ENCODE peak calls at places on chromosomes 3 and 15, in ten cellular contexts. X, P, T, K, B, F, G, N, I and Z are unnamed samples. For H3K9me3, the result is how much of the 10 kb centered on the place peaks cover.

GRCh38 chr15:63461230-63461629 is 43.2 kb upstream of the USP3 start:
- DNase-seq in X (no peak), P (no peak), T (no peak), K (no peak), B (no peak), F (no peak), G (no peak), N (no peak), I (no peak), Z (no peak)

GRCh38 chr15:44311136-44311535 is 22.6 kb downstream of the GOLM2 start:
- DNase-seq in X (no peak), P (no peak), T (no peak), K (no peak), B (no peak), F (no peak), G (no peak), N (no peak), I (no peak), Z (no peak)

GRCh38 chr3:36823806-36824205 is 59.5 kb upstream of the DCLK3 start:
- DNase-seq in X (no peak), P (no peak), T (no peak), K (no peak), B (no peak), F (no peak), G (no peak), N (no peak), I (no peak), Z (no peak)

GRCh38 chr3:16912400-16913263 is 27.9 kb downstream of the PLCL2 start:
- DNase-seq in X (no peak), P (no peak), T (no peak), K (no peak), B (no peak), F (no peak), G (no peak), N (no peak), I (no peak), Z (no peak)

GRCh38 chr3:102570551-102570950 is 135.7 kb downstream of the ZPLD1 start:
- DNase-seq in X (no peak), P (no peak), T (no peak), K (no peak), B (no peak), F (no peak), G (no peak), N (no peak), I (no peak), Z (no peak)

GRCh38 chr15:29774900-29775299 is 47.4 kb downstream of the TJP1 start:
- DNase-seq in X (no peak), P (peak), T (no peak), K (peak), B (peak), F (peak), G (peak), N (no peak), I (no peak), Z (no peak)

GRCh38 chr3:46987485-46988401 is 8.3 kb downstream of the NBEAL2 start:
- DNase-seq in X (no peak), P (no peak), T (no peak), K (no peak), B (no peak), F (no peak), G (no peak), N (peak), I (peak), Z (no peak)

GRCh38 chr3:64533565-64534317 is 154.1 kb downstream of the ADAMTS9 start:
- DNase-seq in X (peak), P (peak), T (peak), K (peak), B (peak), F (peak), G (peak), N (peak), I (peak), Z (peak)

GRCh38 chr15:99475754-99476412 is 89.9 kb upstream of the MEF2A start:
- DNase-seq in X (no peak), P (no peak), T (no peak), K (no peak), B (no peak), F (no peak), G (no peak), N (no peak), I (no peak), Z (no peak)

GRCh38 chr3:167840247-167840646 is 104.7 kb downstream of the SERPINI1 start:
- DNase-seq in X (no peak), P (no peak), T (no peak), K (no peak), B (no peak), F (no peak), G (no peak), N (no peak), I (no peak), Z (no peak)

GRCh38 chr3:38121451-38121831 is 15.5 kb downstream of the ACAA1 start:
- DNase-seq in X (no peak), P (no peak), T (no peak), K (no peak), B (no peak), F (no peak), G (no peak), N (no peak), I (no peak), Z (no peak)

GRCh38 chr3:16338999-16339398 is 74.0 kb downstream of the OXNAD1 start:
- DNase-seq in X (no peak), P (peak), T (no peak), K (peak), B (peak), F (no peak), G (peak), N (no peak), I (no peak), Z (no peak)

GRCh38 chr3:135325726-135326245 is 530.7 kb downstream of the EPHB1 start:
- DNase-seq in X (no peak), P (no peak), T (no peak), K (no peak), B (no peak), F (no peak), G (no peak), N (no peak), I (no peak), Z (no peak)

GRCh38 chr3:160804762-160805161 is 48.7 kb downstream of the PPM1L start:
- DNase-seq in X (no peak), P (no peak), T (no peak), K (peak), B (no peak), F (no peak), G (no peak), N (no peak), I (peak), Z (no peak)

GRCh38 chr3:132445812-132446211 is 28.5 kb downstream of the DNAJC13 start:
- DNase-seq in X (no peak), P (no peak), T (no peak), K (peak), B (peak), F (no peak), G (peak), N (no peak), I (no peak), Z (peak)

GRCh38 chr3:119352235-119352634 is 58.1 kb downstream of the ARHGAP31 start:
- DNase-seq in X (no peak), P (no peak), T (no peak), K (no peak), B (peak), F (no peak), G (no peak), N (peak), I (no peak), Z (no peak)

GRCh38 chr15:57203906-57204305 is 172.4 kb upstream of the CGNL1 start:
- DNase-seq in X (no peak), P (no peak), T (no peak), K (no peak), B (no peak), F (no peak), G (no peak), N (no peak), I (no peak), Z (no peak)

GRCh38 chr3:133572158-133573053 is 1.1 kb upstream of the CDV3 start:
- DNase-seq in X (no peak), P (no peak), T (no peak), K (no peak), B (peak), F (no peak), G (no peak), N (peak), I (no peak), Z (no peak)

GRCh38 chr3:56751056-56751455 is 50.7 kb downstream of the ARHGEF3 start:
- DNase-seq in X (no peak), P (no peak), T (no peak), K (no peak), B (no peak), F (no peak), G (no peak), N (no peak), I (no peak), Z (no peak)

GRCh38 chr15:48962662-48963523 is 826 bp downstream of the SHC4 start:
- DNase-seq in X (no peak), P (no peak), T (no peak), K (peak), B (peak), F (no peak), G (peak), N (peak), I (peak), Z (no peak)

GRCh38 chr3:13070622-13071021 is 2.6 kb downstream of the IQSEC1 start:
- DNase-seq in X (no peak), P (no peak), T (no peak), K (no peak), B (no peak), F (no peak), G (no peak), N (no peak), I (no peak), Z (no peak)

GRCh38 chr3:23320586-23321570 is 117.8 kb downstream of the UBE2E2 start:
- DNase-seq in X (no peak), P (no peak), T (no peak), K (no peak), B (no peak), F (no peak), G (no peak), N (no peak), I (no peak), Z (no peak)

GRCh38 chr3:166688665-166689064 is 691.4 kb downstream of the ZBBX start:
- DNase-seq in X (no peak), P (no peak), T (no peak), K (no peak), B (no peak), F (no peak), G (peak), N (no peak), I (no peak), Z (no peak)

GRCh38 chr15:41824062-41824745 is 3.7 kb upstream of the JMJD7 start:
- DNase-seq in X (no peak), P (no peak), T (no peak), K (no peak), B (no peak), F (no peak), G (no peak), N (no peak), I (peak), Z (no peak)

GRCh38 chr3:9769426-9770275 is at the start of gene CAMK1:
- DNase-seq in X (peak), P (peak), T (peak), K (peak), B (peak), F (no peak), G (peak), N (no peak), I (peak), Z (no peak)

GRCh38 chr15:56749982-56750381 is 16.7 kb upstream of the ZNF280D start:
- DNase-seq in X (no peak), P (no peak), T (no peak), K (no peak), B (peak), F (no peak), G (peak), N (no peak), I (no peak), Z (no peak)

GRCh38 chr3:139520028-139520737 is 19.4 kb downstream of the RBP1 start:
- DNase-seq in X (no peak), P (peak), T (no peak), K (peak), B (peak), F (no peak), G (peak), N (no peak), I (no peak), Z (peak)

GRCh38 chr15:77659350-77660321 is 26.9 kb upstream of the LINGO1 start:
- DNase-seq in X (no peak), P (peak), T (peak), K (peak), B (peak), F (no peak), G (peak), N (no peak), I (peak), Z (peak)

GRCh38 chr3:98900265-98901031 is 1.0 kb downstream of the DCBLD2 start:
- DNase-seq in X (no peak), P (no peak), T (no peak), K (no peak), B (no peak), F (no peak), G (no peak), N (no peak), I (no peak), Z (no peak)

GRCh38 chr3:134373278-134373941 is 837 bp downstream of the AMOTL2 start:
- DNase-seq in X (peak), P (no peak), T (peak), K (peak), B (peak), F (no peak), G (peak), N (no peak), I (peak), Z (peak)

GRCh38 chr3:81816473-81817260 is 55.2 kb upstream of the GBE1 start:
- DNase-seq in X (no peak), P (no peak), T (peak), K (no peak), B (peak), F (no peak), G (peak), N (no peak), I (no peak), Z (no peak)

GRCh38 chr3:172659246-172660002 is 51.4 kb downstream of the NCEH1 start:
- DNase-seq in X (no peak), P (no peak), T (no peak), K (peak), B (no peak), F (peak), G (no peak), N (no peak), I (no peak), Z (no peak)

GRCh38 chr3:71122641-71123040 is 460.9 kb downstream of the FOXP1 start:
- DNase-seq in X (no peak), P (no peak), T (no peak), K (no peak), B (no peak), F (no peak), G (no peak), N (no peak), I (no peak), Z (no peak)

GRCh38 chr15:74383695-74384565 is 16.5 kb upstream of the CYP11A1 start:
- DNase-seq in X (peak), P (no peak), T (no peak), K (no peak), B (peak), F (no peak), G (no peak), N (peak), I (no peak), Z (no peak)

GRCh38 chr3:120077726-120078125 is 16.5 kb downstream of the GSK3B start:
- DNase-seq in X (no peak), P (no peak), T (no peak), K (no peak), B (no peak), F (no peak), G (no peak), N (no peak), I (no peak), Z (no peak)

GRCh38 chr3:43765417-43766030 is 74.8 kb downstream of the ABHD5 start:
- DNase-seq in X (no peak), P (no peak), T (no peak), K (no peak), B (peak), F (no peak), G (peak), N (no peak), I (peak), Z (no peak)

GRCh38 chr3:21484323-21485154 is 266.5 kb downstream of the ZNF385D start:
- DNase-seq in X (no peak), P (peak), T (peak), K (peak), B (peak), F (peak), G (peak), N (no peak), I (peak), Z (peak)

GRCh38 chr3:9887478-9887877 is 2.9 kb upstream of the JAGN1 start:
- DNase-seq in X (no peak), P (no peak), T (no peak), K (no peak), B (no peak), F (no peak), G (no peak), N (no peak), I (no peak), Z (no peak)

GRCh38 chr15:48582472-48583235 is 62.9 kb downstream of the FBN1 start:
- DNase-seq in X (no peak), P (no peak), T (no peak), K (peak), B (peak), F (no peak), G (peak), N (no peak), I (no peak), Z (peak)

GRCh38 chr3:155238845-155239244 is 54.6 kb downstream of the STRIT1 start:
- DNase-seq in X (no peak), P (no peak), T (no peak), K (no peak), B (no peak), F (no peak), G (no peak), N (no peak), I (no peak), Z (no peak)

DNA sequence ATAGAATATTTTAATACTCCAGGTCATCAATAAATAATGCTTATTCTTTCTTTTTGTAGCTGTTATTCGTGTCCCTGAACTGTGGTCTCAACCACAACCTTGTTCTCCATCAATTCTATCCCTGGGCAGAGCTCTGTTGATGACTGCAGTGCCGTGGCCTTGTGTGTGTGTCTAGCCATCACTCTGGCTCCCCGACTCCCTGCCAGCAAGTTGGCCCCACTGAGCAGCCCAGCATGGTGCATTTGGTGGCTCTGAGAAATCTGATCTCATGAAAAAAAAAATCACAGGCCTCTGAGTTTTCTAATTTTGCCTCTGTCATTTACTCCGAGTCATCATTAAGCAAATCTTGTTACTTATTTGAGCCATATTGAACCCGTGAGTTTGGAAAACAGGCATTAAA is 164.7 kb downstream of the GOLGA6L6 start:
- DNase-seq in X (no peak), P (no peak), T (no peak), K (no peak), B (no peak), F (no peak), G (no peak), N (no peak), I (no peak), Z (no peak)
- H3K9me3 ChIP-seq in X (under half), P (under half), T (under half), K (under half), B (under half), F (under half), G (under half), N (under half), I (under half), Z (under half)

GRCh38 chr3:177633671-177634207 is 436.5 kb upstream of the TBL1XR1 start:
- DNase-seq in X (no peak), P (no peak), T (no peak), K (no peak), B (peak), F (no peak), G (peak), N (no peak), I (no peak), Z (no peak)
- H3K9me3 ChIP-seq in X (under half), P (under half), T (under half), K (under half), B (under half), F (under half), G (under half), N (under half), I (under half), Z (under half)

GRCh38 chr15:62122249-62122648 is 42.8 kb downstream of the C2CD4B start:
- DNase-seq in X (no peak), P (no peak), T (no peak), K (no peak), B (no peak), F (no peak), G (no peak), N (no peak), I (no peak), Z (no peak)

GRCh38 chr15:62125763-62126162 is 39.3 kb downstream of the C2CD4B start:
- DNase-seq in X (no peak), P (no peak), T (peak), K (peak), B (peak), F (no peak), G (peak), N (no peak), I (no peak), Z (peak)

GRCh38 chr15:62126364-62126763 is 38.7 kb downstream of the C2CD4B start:
- DNase-seq in X (no peak), P (no peak), T (no peak), K (no peak), B (no peak), F (no peak), G (no peak), N (no peak), I (no peak), Z (no peak)

GRCh38 chr15:62124176-62124952 is 40.7 kb downstream of the C2CD4B start:
- DNase-seq in X (no peak), P (no peak), T (no peak), K (no peak), B (peak), F (peak), G (no peak), N (no peak), I (no peak), Z (no peak)

GRCh38 chr15:62124953-62125263 is 40.2 kb downstream of the C2CD4B start:
- DNase-seq in X (no peak), P (no peak), T (no peak), K (no peak), B (no peak), F (no peak), G (no peak), N (no peak), I (no peak), Z (no peak)
- H3K9me3 ChIP-seq in X (under half), P (under half), T (under half), K (under half), B (under half), F (under half), G (under half), N (under half), I (under half), Z (under half)

DNA sequence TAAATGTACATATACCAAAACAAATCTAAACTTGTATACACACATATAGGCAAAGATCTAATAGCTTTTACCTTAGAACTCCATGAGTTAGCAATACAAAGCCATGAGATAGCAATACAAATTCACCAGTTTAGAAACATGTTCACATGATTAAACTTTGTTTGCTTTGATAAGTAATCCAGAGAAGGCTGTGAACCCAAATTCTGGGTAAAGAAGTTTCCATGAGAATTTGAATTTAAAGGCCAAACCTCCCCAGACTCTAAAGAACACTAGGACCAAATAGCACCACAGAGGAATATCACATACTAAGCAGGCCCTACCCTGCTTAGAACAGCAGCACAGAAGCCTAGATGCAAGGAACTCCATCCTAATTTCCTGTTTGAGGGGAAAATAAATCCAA is 83.7 kb upstream of the TP63 start:
- DNase-seq in X (no peak), P (no peak), T (no peak), K (no peak), B (no peak), F (no peak), G (no peak), N (no peak), I (no peak), Z (no peak)
- H3K9me3 ChIP-seq in X (under half), P (under half), T (under half), K (under half), B (under half), F (under half), G (under half), N (under half), I (under half), Z (under half)

GRCh38 chr3:188220097-188220788 is 66.3 kb downstream of the LPP start:
- DNase-seq in X (no peak), P (no peak), T (no peak), K (no peak), B (peak), F (no peak), G (peak), N (no peak), I (no peak), Z (no peak)

GRCh38 chr3:188219147-188219546 is 65.2 kb downstream of the LPP start:
- DNase-seq in X (no peak), P (no peak), T (no peak), K (no peak), B (no peak), F (no peak), G (no peak), N (no peak), I (no peak), Z (no peak)

GRCh38 chr3:188217011-188217463 is 63.1 kb downstream of the LPP start:
- DNase-seq in X (no peak), P (no peak), T (no peak), K (no peak), B (no peak), F (no peak), G (no peak), N (no peak), I (no peak), Z (no peak)

GRCh38 chr3:188218571-188218970 is 64.6 kb downstream of the LPP start:
- DNase-seq in X (no peak), P (no peak), T (no peak), K (no peak), B (no peak), F (no peak), G (no peak), N (no peak), I (no peak), Z (peak)

GRCh38 chr3:188217681-188218080 is 63.7 kb downstream of the LPP start:
- DNase-seq in X (no peak), P (no peak), T (no peak), K (no peak), B (no peak), F (no peak), G (no peak), N (no peak), I (no peak), Z (no peak)
- H3K9me3 ChIP-seq in X (under half), P (under half), T (under half), K (under half), B (under half), F (under half), G (under half), N (under half), I (under half), Z (under half)

GRCh38 chr15:76270876-76271275 is 40.4 kb downstream of the ETFA start:
- DNase-seq in X (no peak), P (no peak), T (no peak), K (no peak), B (no peak), F (no peak), G (no peak), N (no peak), I (no peak), Z (no peak)

GRCh38 chr15:76267077-76267476 is 44.2 kb downstream of the ETFA start:
- DNase-seq in X (no peak), P (no peak), T (no peak), K (no peak), B (no peak), F (no peak), G (no peak), N (no peak), I (no peak), Z (peak)
- H3K9me3 ChIP-seq in X (under half), P (under half), T (under half), K (under half), B (under half), F (under half), G (under half), N (under half), I (under half), Z (under half)

GRCh38 chr3:156604064-156604641 is 49.2 kb upstream of the SSR3 start:
- DNase-seq in X (no peak), P (no peak), T (no peak), K (no peak), B (no peak), F (no peak), G (no peak), N (no peak), I (no peak), Z (no peak)
- H3K9me3 ChIP-seq in X (under half), P (under half), T (under half), K (under half), B (under half), F (under half), G (under half), N (under half), I (under half), Z (under half)